ENCODE peak calls at places on chromosomes 4 and X, in seven cellular contexts. Y, G, T, D, N, C and P are unnamed samples.

GRCh38 chr4:74456056-74456744 is 11.3 kb downstream of the AREG start:
- DNase-seq in N (no peak), T (no peak), Y (no peak), G (no peak), C (no peak), D (no peak), P (no peak)

GRCh38 chrX:55127692-55128091 is 38.9 kb downstream of the PAGE2 start:
- DNase-seq in G (no peak), N (no peak), T (no peak), D (no peak), Y (no peak), C (no peak), P (no peak)

GRCh38 chr4:175306436-175306835 is 388.3 kb downstream of the ADAM29 start:
- DNase-seq in Y (no peak), G (no peak), T (no peak), D (no peak), C (no peak), N (no peak), P (no peak)

GRCh38 chr4:82652062-82652461 is 90.3 kb upstream of the TMEM150C start:
- DNase-seq in N (no peak), D (no peak), Y (no peak), T (no peak), C (no peak), G (no peak), P (no peak)

GRCh38 chr4:1822568-1823544 is 29.8 kb downstream of the FGFR3 start:
- DNase-seq in D (no peak), N (no peak), Y (no peak), G (no peak), T (no peak), C (no peak), P (no peak)

GRCh38 chr4:170278481-170278880 is 188.7 kb upstream of the AADAT start:
- DNase-seq in T (no peak), Y (no peak), N (no peak), C (no peak), G (no peak), D (no peak), P (no peak)

GRCh38 chr4:185456131-185456530 is 15.4 kb downstream of the CCDC110 start:
- DNase-seq in N (no peak), T (no peak), G (no peak), C (no peak), D (no peak), Y (no peak), P (no peak)

GRCh38 chr4:96946552-96946951 is 1106.7 kb downstream of the PDHA2 start:
- DNase-seq in D (no peak), C (no peak), Y (no peak), T (no peak), N (no peak), G (no peak), P (no peak)

GRCh38 chr4:87977521-87978278 is 2.2 kb downstream of the SPP1 start:
- DNase-seq in N (no peak), T (no peak), C (no peak), G (no peak), Y (no peak), D (no peak), P (no peak)

GRCh38 chrX:7120578-7121219 is 26.8 kb upstream of the STS start:
- DNase-seq in T (no peak), Y (no peak), N (no peak), D (no peak), G (no peak), C (no peak), P (no peak)

GRCh38 chrX:45063319-45064095 is 137.2 kb downstream of the DIPK2B start:
- DNase-seq in T (no peak), G (no peak), N (no peak), D (no peak), Y (no peak), C (peak), P (no peak)

GRCh38 chrX:118603981-118604380 is 108.4 kb downstream of the DOCK11 start:
- DNase-seq in D (peak), Y (peak), G (no peak), C (peak), T (no peak), N (peak), P (peak)

GRCh38 chr4:116073051-116073450 is 959.6 kb upstream of the NDST4 start:
- DNase-seq in T (no peak), N (no peak), G (no peak), C (no peak), D (no peak), Y (no peak), P (no peak)

GRCh38 chrX:155767101-155767878 is 113.9 kb upstream of the VAMP7 start:
- DNase-seq in D (peak), G (peak), N (peak), T (peak), C (peak), Y (peak), P (no peak)

GRCh38 chr4:84971319-84971932 is 4.9 kb upstream of the WDFY3 start:
- DNase-seq in D (no peak), N (no peak), G (no peak), T (no peak), C (no peak), Y (no peak), P (no peak)

GRCh38 chr4:173436149-173436579 is 37.2 kb upstream of the SCRG1 start:
- DNase-seq in T (no peak), N (no peak), D (no peak), Y (no peak), C (peak), G (no peak), P (no peak)

GRCh38 chr4:70958681-70959080 is 34.8 kb upstream of the DCK start:
- DNase-seq in D (no peak), G (no peak), T (no peak), C (peak), N (no peak), Y (no peak), P (no peak)

GRCh38 chr4:155566241-155566823 is 100.3 kb upstream of the GUCY1A1 start:
- DNase-seq in G (no peak), Y (no peak), T (no peak), C (no peak), D (no peak), N (no peak), P (no peak)

GRCh38 chr4:88320780-88321373 is 36.5 kb upstream of the PPM1K start:
- DNase-seq in G (no peak), C (peak), T (peak), N (peak), Y (no peak), D (peak), P (no peak)

GRCh38 chr4:93147524-93148212 is 680.9 kb upstream of the ATOH1 start:
- DNase-seq in G (no peak), D (no peak), T (no peak), Y (no peak), C (no peak), N (no peak), P (no peak)

GRCh38 chr4:147707892-147708672 is 23.8 kb upstream of the ARHGAP10 start:
- DNase-seq in G (no peak), N (peak), D (peak), C (peak), Y (peak), T (no peak), P (peak)

GRCh38 chr4:53781614-53782467 is 190.6 kb upstream of the LNX1 start:
- DNase-seq in Y (no peak), D (no peak), T (no peak), G (no peak), N (no peak), C (peak), P (no peak)

GRCh38 chrX:15404712-15405111 is 20.5 kb upstream of the VEGFD start:
- DNase-seq in G (no peak), D (no peak), C (no peak), T (peak), Y (no peak), N (no peak), P (no peak)

GRCh38 chr4:183499389-183499788 is 5.5 kb upstream of the ING2 start:
- DNase-seq in Y (no peak), C (no peak), T (no peak), D (no peak), G (no peak), N (no peak), P (no peak)

GRCh38 chr4:103853627-103854026 is 133.8 kb upstream of the TACR3 start:
- DNase-seq in Y (no peak), T (no peak), D (no peak), G (no peak), N (no peak), C (no peak), P (no peak)

GRCh38 chrX:79107891-79108718 is 36.4 kb upstream of the GPR174 start:
- DNase-seq in T (no peak), D (no peak), N (no peak), C (no peak), G (no peak), Y (no peak), P (no peak)

GRCh38 chr4:86653237-86653865 is 59.2 kb downstream of the PTPN13 start:
- DNase-seq in T (no peak), C (no peak), Y (no peak), N (no peak), G (no peak), D (no peak), P (no peak)

GRCh38 chr4:55547461-55547770 is 707 bp upstream of the CLOCK start:
- DNase-seq in G (no peak), D (no peak), T (peak), Y (no peak), N (peak), C (peak), P (no peak)

GRCh38 chr4:40283968-40284367 is 51.2 kb upstream of the CHRNA9 start:
- DNase-seq in G (no peak), Y (no peak), D (no peak), C (no peak), T (no peak), N (no peak), P (no peak)

GRCh38 chr4:137532869-137533236 is 559 bp upstream of the PCDH18 start:
- DNase-seq in Y (no peak), C (no peak), D (no peak), G (no peak), N (no peak), T (no peak), P (no peak)

GRCh38 chr4:16626945-16627344 is 271.5 kb downstream of the LDB2 start:
- DNase-seq in T (no peak), C (peak), G (no peak), D (no peak), Y (no peak), N (no peak), P (no peak)

GRCh38 chrX:127558811-127559210 is 493.4 kb downstream of the ACTRT1 start:
- DNase-seq in T (no peak), G (no peak), N (no peak), C (no peak), Y (no peak), D (no peak), P (no peak)

GRCh38 chr4:183333983-183334382 is 11.8 kb upstream of the CLDN24 start:
- DNase-seq in G (no peak), D (no peak), N (no peak), T (no peak), C (no peak), Y (no peak), P (no peak)

GRCh38 chrX:46569621-46570020 is 3.9 kb upstream of the CHST7 start:
- DNase-seq in C (no peak), T (peak), Y (no peak), D (no peak), N (no peak), G (no peak), P (no peak)

GRCh38 chrX:590666-591065 is 39.9 kb upstream of the SHOX start:
- DNase-seq in T (no peak), N (no peak), G (no peak), Y (no peak), D (peak), C (no peak), P (no peak)

GRCh38 chrX:40478457-40479065 is 102.2 kb upstream of the ATP6AP2 start:
- DNase-seq in G (no peak), D (no peak), Y (no peak), N (no peak), C (no peak), T (no peak), P (no peak)

GRCh38 chrX:72495041-72495440 is 77.6 kb downstream of the HDAC8 start:
- DNase-seq in C (no peak), T (no peak), Y (no peak), D (no peak), G (no peak), N (no peak), P (no peak)

GRCh38 chr4:14446311-14446710 is 556.0 kb upstream of the CPEB2 start:
- DNase-seq in T (no peak), Y (no peak), D (no peak), G (no peak), C (peak), N (no peak), P (no peak)

GRCh38 chrX:149630681-149631292 is 805 bp downstream of the TMEM185A start:
- DNase-seq in Y (no peak), T (no peak), C (peak), D (no peak), G (no peak), N (no peak), P (no peak)

DNA sequence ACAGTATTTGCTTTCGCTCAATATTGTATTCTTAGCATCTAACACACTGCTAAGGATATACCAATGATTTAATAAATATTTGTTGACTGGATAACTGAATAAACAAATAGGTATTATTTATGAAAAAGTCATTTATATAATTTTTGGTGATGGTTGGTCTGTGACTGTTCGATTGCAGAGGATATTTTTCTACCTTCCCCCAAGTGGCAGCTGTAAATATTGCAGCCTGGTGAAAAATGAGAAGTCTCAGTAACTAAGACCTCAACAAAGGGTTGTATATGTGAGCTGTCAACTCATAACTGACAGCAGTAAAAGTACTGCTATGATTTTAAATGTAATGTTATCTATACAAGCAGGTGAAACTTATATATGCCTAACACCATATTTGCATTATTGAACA is 36.0 kb downstream of the HTR2C start:
- DNase-seq in T (no peak), Y (no peak), D (no peak), G (no peak), N (no peak), C (no peak), P (no peak)
- TF ChIP-seq CTCF in T (peak), Y (peak), D (no peak), G (no peak), N (peak), C (peak), P (no peak)

DNA sequence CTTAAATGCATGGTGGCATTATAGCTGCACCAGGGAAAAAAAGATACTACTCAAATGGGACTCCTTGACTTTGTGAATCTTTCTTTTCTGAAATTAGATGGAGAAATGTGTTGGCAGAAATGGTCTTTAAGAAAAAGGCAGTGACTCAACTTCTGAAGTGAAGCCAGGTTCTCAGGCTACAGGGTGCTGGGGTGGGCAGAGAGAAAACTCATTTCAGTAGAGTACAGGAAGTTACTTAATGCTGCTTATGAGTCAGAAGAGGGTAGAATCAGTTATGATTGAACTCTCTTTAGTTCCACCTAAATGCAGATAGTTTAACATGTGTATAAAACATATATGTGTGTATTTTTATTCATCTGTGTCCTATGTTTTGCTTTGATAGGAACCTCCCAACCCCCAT is 92.2 kb upstream of the TNIP3 start:
- DNase-seq in G (no peak), D (no peak), N (peak), T (no peak), C (peak), Y (no peak), P (peak)
- TF ChIP-seq CTCF in G (no peak), D (no peak), N (no peak), T (no peak), C (no peak), Y (no peak), P (no peak)

DNA sequence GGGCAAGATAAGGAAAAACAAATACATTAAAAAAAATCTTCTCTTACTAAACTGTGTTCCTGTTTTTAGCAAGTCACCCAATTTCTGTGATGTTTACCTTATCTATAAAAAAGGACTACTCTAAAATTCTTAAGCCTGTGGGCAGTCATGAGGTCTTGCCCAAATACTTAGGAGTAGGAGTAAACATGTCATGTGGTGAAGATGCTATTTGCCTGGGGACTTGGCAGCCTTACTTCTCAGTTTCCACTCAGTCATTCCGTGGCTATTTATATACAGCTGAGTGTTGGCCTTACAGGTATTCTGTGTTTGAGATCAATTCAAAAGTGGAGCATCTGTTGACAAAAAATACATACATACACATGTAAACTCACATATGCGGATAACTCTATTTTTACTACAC is 89.9 kb upstream of the TLR2 start:
- DNase-seq in C (no peak), G (no peak), D (no peak), Y (no peak), T (no peak), N (no peak), P (no peak)
- TF ChIP-seq CTCF in C (no peak), G (no peak), D (no peak), Y (no peak), T (no peak), N (no peak), P (no peak)

DNA sequence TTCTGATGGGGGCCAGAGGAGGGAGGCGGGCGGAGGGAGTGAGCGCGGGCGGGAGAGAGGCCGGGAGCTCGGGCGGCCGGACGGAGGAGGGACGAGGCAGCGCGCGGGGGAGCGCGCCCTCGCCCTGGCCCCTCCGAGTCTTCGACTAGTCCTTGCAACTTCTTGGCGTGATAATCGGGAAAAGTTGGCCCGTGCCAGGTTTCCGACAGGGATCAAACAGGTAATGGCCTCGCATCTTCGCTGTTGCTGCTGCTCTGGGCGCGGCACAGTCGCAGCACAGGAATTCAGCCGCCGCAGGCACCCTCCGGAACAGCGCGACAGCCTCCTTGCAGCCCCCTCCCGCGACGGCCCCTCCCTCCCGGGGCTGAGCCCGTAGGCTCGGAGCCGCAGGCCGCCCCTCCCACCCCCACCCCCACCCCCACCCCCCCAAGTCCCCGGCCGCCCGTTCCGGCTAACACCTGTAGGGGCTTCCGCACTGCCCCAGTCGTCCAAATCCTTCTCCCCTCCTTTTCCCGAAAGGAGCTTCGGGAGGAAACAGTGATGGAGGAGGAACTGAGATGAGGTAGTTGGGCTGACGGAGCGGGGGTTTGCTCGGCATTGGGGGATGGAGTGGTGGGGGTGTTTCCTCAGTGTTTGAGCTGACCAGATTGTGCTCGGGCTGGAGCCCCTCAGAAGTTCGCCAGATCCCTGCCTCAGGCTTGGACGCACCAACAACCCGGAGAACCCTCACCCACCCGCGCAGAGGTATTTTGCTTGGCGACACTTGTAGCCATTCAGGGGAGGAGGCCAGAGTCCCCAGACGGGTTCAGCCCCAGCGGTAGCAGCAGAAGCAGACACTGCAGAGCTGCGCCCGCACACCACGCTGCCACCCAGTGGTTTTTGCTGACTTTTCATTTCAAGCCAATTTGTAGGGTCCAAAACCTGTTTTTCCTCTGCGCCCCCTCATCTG is at the start of gene FGF13:
- DNase-seq in T (peak), G (peak), C (no peak), Y (no peak), D (peak), N (peak), P (no peak)
- TF ChIP-seq CTCF in T (peak), G (no peak), C (peak), Y (peak), D (no peak), N (no peak), P (no peak)